ENCODE peak calls at places on chromosomes 4 and X, in eight cellular contexts. U, N, K, C, Q, B, I and H are unnamed samples.

GRCh38 chr4:24174622-24175021 is 284.8 kb upstream of the PPARGC1A start:
- DNase-seq in K (no peak), U (no peak), Q (no peak), N (no peak), C (no peak), I (no peak), B (no peak), H (no peak)

GRCh38 chrX:71671043-71671829 is 3.9 kb downstream of the LOC101059915 start:
- DNase-seq in I (no peak), B (no peak), K (no peak), U (no peak), N (no peak), C (no peak), Q (no peak), H (no peak)

GRCh38 chr4:139913995-139914394 is 240.0 kb downstream of the MAML3 start:
- DNase-seq in U (no peak), N (no peak), C (no peak), K (no peak), B (no peak), I (no peak), Q (no peak), H (no peak)

GRCh38 chrX:77949840-77950239 is 19.6 kb downstream of the PGAM4 start:
- DNase-seq in Q (no peak), C (no peak), K (no peak), B (no peak), N (no peak), U (no peak), I (no peak), H (no peak)

GRCh38 chrX:86171366-86171765 is 23.1 kb downstream of the DACH2 start:
- DNase-seq in Q (peak), K (peak), U (no peak), N (no peak), B (no peak), I (no peak), C (no peak), H (no peak)

GRCh38 chr4:143186634-143187033 is 1.9 kb downstream of the USP38 start:
- DNase-seq in C (peak), Q (no peak), I (no peak), K (no peak), U (no peak), B (no peak), N (no peak), H (no peak)

GRCh38 chrX:104253567-104254441 is 929 bp downstream of the ESX1 start:
- DNase-seq in N (no peak), Q (peak), K (no peak), U (no peak), I (no peak), B (no peak), C (no peak), H (no peak)

GRCh38 chrX:21319323-21319722 is 54.9 kb upstream of the CNKSR2 start:
- DNase-seq in I (no peak), K (no peak), B (no peak), Q (no peak), N (no peak), U (no peak), C (no peak), H (no peak)

GRCh38 chr4:42347076-42347475 is 50.2 kb upstream of the SHISA3 start:
- DNase-seq in N (no peak), Q (no peak), U (no peak), B (no peak), K (no peak), I (no peak), C (no peak), H (no peak)

GRCh38 chr4:140497776-140498636 is at the start of gene MGAT4D:
- DNase-seq in I (no peak), N (no peak), K (no peak), B (no peak), C (no peak), Q (no peak), U (no peak), H (no peak)

GRCh38 chr4:121977251-121978168 is 25.6 kb upstream of the TRPC3 start:
- DNase-seq in C (peak), U (no peak), I (peak), B (no peak), N (no peak), Q (no peak), K (peak), H (no peak)

GRCh38 chrX:102129473-102129872 is 4.0 kb downstream of the TCEAL2 start:
- DNase-seq in Q (peak), I (peak), N (no peak), C (peak), B (no peak), U (no peak), K (no peak), H (no peak)

GRCh38 chr4:32775049-32775448 is 2054.9 kb downstream of the PCDH7 start:
- DNase-seq in K (peak), N (no peak), U (peak), I (peak), Q (peak), B (no peak), C (peak), H (no peak)